ENCODE peak calls at places on chromosomes 2 and 18, in six cellular contexts. I is neuronal stem cell, U is IMR-90, Z is H1, M is trophoblast cell, N is H9. R is an unnamed sample. For H3K4me1, the result is how much of the 10 kb centered on the place peaks cover.

GRCh38 chr18:9575558-9575957 is 38.8 kb downstream of the PPP4R1 start:
- DNase-seq in I (peak), U (peak), Z (peak), M (peak), N (peak), R (peak)

GRCh38 chr2:127193948-127194267 is 26.2 kb downstream of the CYP27C1 start:
- DNase-seq in I (no peak), U (peak), Z (no peak), M (no peak), N (no peak), R (no peak)

GRCh38 chr2:219441451-219442205 is 7.0 kb downstream of the SPEG start:
- DNase-seq in I (no peak), U (peak), Z (peak), M (peak), N (peak), R (peak)

GRCh38 chr2:176553685-176554106 is 284.5 kb downstream of the MTX2 start:
- DNase-seq in I (no peak), U (peak), Z (peak), M (no peak), N (peak), R (peak)

GRCh38 chr18:62632788-62633455 is 82.4 kb upstream of the PHLPP1 start:
- DNase-seq in I (no peak), U (no peak), Z (no peak), M (peak), N (no peak), R (no peak)

GRCh38 chr18:4797286-4797685 is 342.2 kb upstream of the DLGAP1 start:
- DNase-seq in I (no peak), U (no peak), Z (no peak), M (no peak), N (no peak), R (no peak)

GRCh38 chr2:218831378-218831990 is at the start of gene PRKAG3:
- DNase-seq in I (no peak), U (no peak), Z (no peak), M (no peak), N (no peak), R (no peak)

GRCh38 chr18:22031581-22031980 is 137.8 kb upstream of the GATA6 start:
- DNase-seq in I (no peak), U (no peak), Z (no peak), M (no peak), N (no peak), R (no peak)

GRCh38 chr2:237297421-237298155 is 116.4 kb downstream of the COL6A3 start:
- DNase-seq in I (no peak), U (peak), Z (no peak), M (no peak), N (no peak), R (peak)

GRCh38 chr2:96549967-96550786 is 13.6 kb downstream of the ARID5A start:
- DNase-seq in I (peak), U (no peak), Z (peak), M (peak), N (peak), R (no peak)

GRCh38 chr2:191318037-191318728 is 73.0 kb downstream of the MYO1B start:
- DNase-seq in I (no peak), U (peak), Z (no peak), M (no peak), N (no peak), R (peak)

GRCh38 chr2:33909945-33910344 is 310.8 kb upstream of the FAM98A start:
- DNase-seq in I (no peak), U (no peak), Z (no peak), M (no peak), N (no peak), R (no peak)

GRCh38 chr2:241777167-241777685 is 604 bp downstream of the GAL3ST2 start:
- DNase-seq in I (no peak), U (no peak), Z (peak), M (no peak), N (no peak), R (no peak)

GRCh38 chr2:179447839-179448447 is 183.3 kb upstream of the SESTD1 start:
- DNase-seq in I (no peak), U (peak), Z (no peak), M (no peak), N (no peak), R (no peak)

GRCh38 chr2:112150851-112151250 is 12.7 kb downstream of the FBLN7 start:
- DNase-seq in I (no peak), U (no peak), Z (peak), M (no peak), N (no peak), R (no peak)

GRCh38 chr18:1104265-1104792 is 199.7 kb downstream of the ADCYAP1 start:
- DNase-seq in I (no peak), U (no peak), Z (no peak), M (no peak), N (no peak), R (peak)

GRCh38 chr2:165927774-165928173 is 25.8 kb downstream of the TTC21B start:
- DNase-seq in I (no peak), U (no peak), Z (no peak), M (no peak), N (no peak), R (no peak)

GRCh38 chr2:47173986-47174730 is 19.1 kb upstream of the STPG4 start:
- DNase-seq in I (no peak), U (no peak), Z (no peak), M (no peak), N (no peak), R (peak)

GRCh38 chr2:69177785-69178636 is 165.0 kb downstream of the ANTXR1 start:
- DNase-seq in I (peak), U (peak), Z (peak), M (peak), N (peak), R (peak)

GRCh38 chr2:11286749-11287148 is 57.7 kb downstream of the ROCK2 start:
- DNase-seq in I (no peak), U (peak), Z (no peak), M (no peak), N (no peak), R (no peak)

GRCh38 chr2:84202166-84202565 is 256.9 kb downstream of the SUCLG1 start:
- DNase-seq in I (no peak), U (no peak), Z (no peak), M (no peak), N (no peak), R (no peak)

GRCh38 chr2:84201158-84201557 is 257.9 kb downstream of the SUCLG1 start:
- DNase-seq in I (no peak), U (no peak), Z (no peak), M (no peak), N (no peak), R (no peak)

GRCh38 chr2:84204995-84205394 is 254.1 kb downstream of the SUCLG1 start:
- DNase-seq in I (no peak), U (no peak), Z (no peak), M (no peak), N (no peak), R (no peak)
- H3K4me1 ChIP-seq in I (under half), U (under half), Z (under half), M (under half), N (under half), R (under half)

DNA sequence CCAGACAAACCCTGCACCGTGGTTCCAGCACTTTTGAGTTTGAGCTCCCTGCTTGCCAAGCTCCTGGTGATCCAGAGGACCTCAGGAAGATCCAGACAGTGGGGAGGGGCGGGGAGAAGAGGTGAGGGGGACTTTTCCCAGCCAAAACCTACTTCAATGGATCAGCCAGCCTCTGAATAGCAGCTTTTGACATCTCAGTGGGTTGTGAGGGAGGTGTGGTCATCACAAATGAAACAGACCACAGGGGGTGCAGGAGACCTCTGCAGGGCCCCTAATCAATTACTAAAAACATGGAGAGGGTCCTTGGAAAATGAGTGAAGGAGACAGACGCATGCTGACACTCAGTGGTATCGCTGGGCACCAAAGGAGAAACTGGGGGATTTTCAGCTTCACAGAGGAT is 372.7 kb downstream of the ZNF521 start:
- DNase-seq in I (no peak), U (no peak), Z (no peak), M (no peak), N (no peak), R (no peak)
- H3K4ac ChIP-seq in I (no peak), U (no peak), Z (no peak), M (no peak), N (no peak), R (no peak)

GRCh38 chr2:189466046-189466445 is 24.8 kb downstream of the WDR75 start:
- DNase-seq in I (no peak), U (no peak), Z (no peak), M (no peak), N (no peak), R (no peak)
- H4K91ac ChIP-seq in I (no peak), U (no peak), Z (no peak), M (no peak), N (no peak), R (no peak)

DNA sequence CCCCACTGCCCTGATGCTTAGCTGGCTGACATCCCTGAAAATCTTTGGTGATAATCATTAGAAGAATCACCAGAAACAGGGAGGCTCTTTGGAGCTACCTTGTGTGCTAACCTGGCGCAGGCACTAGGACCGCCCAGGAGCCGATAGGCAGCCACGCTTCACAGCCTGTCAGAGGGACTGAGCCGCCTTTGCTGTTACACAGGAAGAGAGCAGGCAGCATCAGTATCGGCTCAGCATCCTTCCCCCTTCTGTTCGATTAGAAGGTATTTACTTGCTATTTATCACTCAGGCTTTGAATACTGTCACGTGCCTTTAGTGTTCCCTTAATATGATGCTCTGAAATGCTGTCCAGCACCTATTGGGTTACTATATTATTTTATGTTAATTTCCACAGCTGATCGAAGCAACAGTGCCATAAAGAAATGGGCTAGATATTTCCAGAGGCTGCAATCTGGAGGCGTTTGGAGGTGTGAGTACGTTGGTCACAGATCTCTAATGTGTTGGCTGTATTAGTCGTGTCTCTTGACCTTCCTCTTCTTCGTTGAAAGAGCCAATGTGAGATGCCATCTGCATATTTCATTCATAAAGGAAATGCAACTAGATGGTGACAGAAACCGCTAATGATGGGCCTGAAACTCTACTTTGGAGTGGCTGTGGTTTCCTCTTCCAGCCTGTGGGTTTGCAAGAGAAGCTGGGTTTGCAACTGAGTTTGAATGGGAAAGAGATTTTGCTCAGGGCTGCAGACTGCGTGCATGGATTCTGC is 110.4 kb upstream of the RAB27B start:
- DNase-seq in I (no peak), U (no peak), Z (peak), M (no peak), N (peak), R (peak)
- H3K4me1 ChIP-seq in I (under half), U (under half), Z (under half), M (under half), N (under half), R (under half)

GRCh38 chr2:30448308-30448707 is 1.3 kb downstream of the LCLAT1 start:
- DNase-seq in I (no peak), U (no peak), Z (no peak), M (no peak), N (no peak), R (no peak)

GRCh38 chr2:30450025-30450424 is 3.0 kb downstream of the LCLAT1 start:
- DNase-seq in I (no peak), U (no peak), Z (no peak), M (no peak), N (no peak), R (no peak)

GRCh38 chr2:30446602-30447148 is 371 bp upstream of the LCLAT1 start:
- DNase-seq in I (no peak), U (no peak), Z (no peak), M (no peak), N (no peak), R (peak)

GRCh38 chr2:30445266-30445821 is 1.7 kb upstream of the LCLAT1 start:
- DNase-seq in I (no peak), U (no peak), Z (no peak), M (no peak), N (no peak), R (no peak)

GRCh38 chr2:30447149-30448045 is at the start of gene LCLAT1:
- DNase-seq in I (peak), U (peak), Z (peak), M (peak), N (peak), R (peak)
- H3K4ac ChIP-seq in I (peak), U (peak), Z (peak), M (peak), N (peak), R (peak)

GRCh38 chr2:149690825-149691224 is 103.2 kb upstream of the MMADHC start:
- DNase-seq in I (no peak), U (no peak), Z (no peak), M (peak), N (no peak), R (no peak)

GRCh38 chr2:149686136-149686535 is 98.6 kb upstream of the MMADHC start:
- DNase-seq in I (no peak), U (no peak), Z (no peak), M (no peak), N (no peak), R (no peak)

DNA sequence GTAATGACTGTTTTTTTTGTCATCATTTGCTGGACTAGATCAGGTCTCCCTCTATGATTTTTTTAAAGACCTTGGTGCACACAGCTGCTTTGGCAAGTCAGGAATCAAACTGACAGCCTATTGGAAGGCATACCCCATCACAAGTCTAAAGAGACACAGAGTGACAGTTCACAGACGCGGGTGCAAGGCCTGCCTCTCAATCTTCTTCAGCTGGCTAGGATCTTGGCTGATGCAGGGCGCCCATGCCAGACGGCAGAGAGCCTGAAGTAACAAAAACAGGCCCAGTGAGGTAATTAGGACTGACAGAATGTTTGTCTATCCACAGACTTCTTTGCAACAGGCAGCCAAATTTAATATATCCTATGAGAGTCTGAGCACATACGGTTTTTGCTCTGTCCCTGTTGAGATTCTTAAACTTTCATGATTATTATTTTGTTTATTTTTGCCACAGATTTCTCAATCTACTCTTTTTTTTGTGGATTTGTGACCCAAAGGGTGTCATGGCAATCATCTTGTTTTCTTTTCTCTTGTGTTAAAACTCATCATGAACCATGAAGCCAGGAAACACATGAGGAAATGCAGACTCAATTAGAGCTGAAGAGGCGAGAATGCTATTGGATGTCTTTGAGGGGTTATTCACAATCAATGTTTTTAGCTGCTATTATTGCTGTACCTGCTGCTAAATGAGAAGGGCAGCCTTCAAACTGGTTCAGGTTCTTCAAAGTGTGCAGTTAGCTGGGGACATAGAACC is 99.3 kb upstream of the MMADHC start:
- DNase-seq in I (no peak), U (no peak), Z (no peak), M (no peak), N (no peak), R (no peak)
- H4K91ac ChIP-seq in I (no peak), U (no peak), Z (no peak), M (no peak), N (no peak), R (no peak)

DNA sequence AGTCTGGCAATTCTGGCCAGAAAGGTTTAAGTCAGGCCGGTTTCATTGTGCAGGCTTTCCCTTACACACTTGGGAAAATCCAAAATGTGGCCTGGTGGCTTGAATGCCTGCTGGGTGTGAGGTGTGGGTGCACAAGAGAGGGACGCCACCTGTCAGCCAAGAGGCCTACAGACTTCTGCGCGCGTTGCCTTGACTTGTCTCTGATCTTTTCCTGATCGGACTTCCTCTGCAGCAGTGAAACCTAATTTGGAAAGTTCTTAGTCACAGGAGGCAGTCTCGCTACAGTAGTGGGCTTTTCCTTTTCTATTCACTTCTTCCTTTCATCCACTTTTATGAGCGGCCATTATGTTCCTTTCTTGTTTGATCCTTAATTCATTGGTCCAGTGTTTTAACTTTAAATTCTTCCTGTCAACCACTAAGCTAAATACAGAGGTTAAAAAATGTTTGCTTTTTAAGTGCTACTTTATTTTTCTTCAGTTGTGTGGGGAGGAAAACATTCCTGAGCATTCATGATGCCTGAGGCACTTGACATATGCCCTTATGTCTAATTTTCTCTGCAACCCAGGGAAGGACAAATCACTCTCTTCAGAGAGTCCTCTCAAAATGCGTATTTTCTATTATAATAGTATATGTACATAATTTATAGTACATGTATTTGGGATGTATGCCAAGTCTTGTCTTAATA is 129.0 kb downstream of the WDSUB1 start:
- DNase-seq in I (no peak), U (peak), Z (no peak), M (peak), N (no peak), R (peak)
- H3K4me1 ChIP-seq in I (under half), U (under half), Z (under half), M (under half), N (under half), R (under half)

DNA sequence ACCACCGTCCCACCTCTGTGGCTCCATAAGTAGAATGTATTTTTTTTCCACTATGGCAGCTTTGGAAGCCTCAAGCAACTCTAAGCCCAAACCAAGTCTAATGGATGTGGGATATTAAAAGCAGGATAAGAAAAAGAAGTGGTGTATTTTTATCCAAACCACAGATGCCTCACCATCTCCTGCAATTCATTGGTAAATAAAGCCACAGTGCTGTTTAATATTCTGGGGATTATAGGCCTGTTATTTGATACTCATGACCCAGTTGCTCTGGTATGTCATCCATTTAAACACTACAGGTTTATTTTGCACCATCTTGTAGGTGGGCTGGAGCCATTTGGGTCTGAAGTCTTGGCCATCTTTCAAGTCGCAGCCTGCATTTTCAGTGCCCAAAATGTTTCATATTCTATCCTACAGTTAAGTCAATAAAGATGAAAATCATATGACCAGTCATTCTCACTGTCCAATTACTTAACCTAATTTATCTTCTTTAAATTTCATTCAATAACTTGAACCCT is 279.5 kb upstream of the EPHA4 start:
- DNase-seq in I (no peak), U (no peak), Z (no peak), M (no peak), N (no peak), R (no peak)
- H3K4ac ChIP-seq in I (no peak), U (no peak), Z (no peak), M (no peak), N (no peak), R (no peak)

DNA sequence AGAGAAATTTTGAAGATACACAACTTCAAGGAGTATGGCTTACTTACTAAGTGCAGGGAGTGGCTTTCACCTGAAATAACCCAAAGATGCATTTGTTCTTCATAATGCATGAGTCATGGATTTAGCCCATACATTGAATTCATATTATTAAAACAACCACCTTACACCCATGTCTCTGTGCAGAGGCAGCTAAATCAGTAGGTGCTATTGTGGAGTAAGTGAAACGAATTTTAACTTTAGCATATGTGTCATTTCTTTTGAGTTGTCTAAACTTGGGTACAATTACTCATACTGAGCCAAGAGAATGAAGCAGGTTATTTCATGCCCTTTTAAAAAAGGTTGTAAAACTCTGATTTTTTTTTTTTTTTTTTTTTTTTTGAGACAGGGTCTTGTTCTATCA is 11.0 kb upstream of the ANKRD29 start:
- DNase-seq in I (no peak), U (no peak), Z (no peak), M (no peak), N (no peak), R (no peak)
- H4K91ac ChIP-seq in I (no peak), U (no peak), Z (no peak), M (no peak), N (no peak), R (no peak)

R was measured in mesenchymal stem cell.